ENCODE peak calls at places on chromosome 19, in five cellular contexts. One of them, this sample, is unnamed.

GRCh38 chr19:39154626-39155100 is 29.1 kb downstream of the PAK4 start:
- DNase-seq in tibial artery: no peak
- DNase-seq in cardiac muscle cell: no peak
- DNase-seq in SK-N-MC: no peak
- DNase-seq in adrenal gland: no peak
- DNase-seq in this sample: no peak

GRCh38 chr19:57947419-57948134 is at the start of gene ZNF256:
- DNase-seq in tibial artery: peak; percentile 92
- DNase-seq in cardiac muscle cell: peak; percentile 98
- DNase-seq in SK-N-MC: peak; percentile 74
- DNase-seq in adrenal gland: peak; percentile 96
- DNase-seq in this sample: peak; percentile 88

GRCh38 chr19:34778342-34778741 is 5.3 kb upstream of the ZNF599 start:
- DNase-seq in tibial artery: no peak
- DNase-seq in cardiac muscle cell: no peak
- DNase-seq in SK-N-MC: no peak
- DNase-seq in adrenal gland: no peak
- DNase-seq in this sample: no peak

GRCh38 chr19:29232315-29232852 is 19.4 kb upstream of the UQCRFS1 start:
- DNase-seq in tibial artery: no peak
- DNase-seq in cardiac muscle cell: no peak
- DNase-seq in SK-N-MC: no peak
- DNase-seq in adrenal gland: no peak
- DNase-seq in this sample: no peak

GRCh38 chr19:41999071-41999877 is 5.2 kb upstream of the ATP1A3 start:
- DNase-seq in tibial artery: no peak
- DNase-seq in cardiac muscle cell: peak; percentile 17
- DNase-seq in SK-N-MC: no peak
- DNase-seq in adrenal gland: no peak
- DNase-seq in this sample: peak; percentile 15

GRCh38 chr19:18663940-18664530 is 19.4 kb upstream of the CRTC1 start:
- DNase-seq in tibial artery: no peak
- DNase-seq in cardiac muscle cell: no peak
- DNase-seq in SK-N-MC: no peak
- DNase-seq in adrenal gland: peak; percentile 51
- DNase-seq in this sample: no peak

GRCh38 chr19:38891791-38892190 is 7.6 kb downstream of the SIRT2 start:
- DNase-seq in tibial artery: no peak
- DNase-seq in cardiac muscle cell: no peak
- DNase-seq in SK-N-MC: no peak
- DNase-seq in adrenal gland: no peak
- DNase-seq in this sample: peak; percentile 36

GRCh38 chr19:13781547-13781946 is 7.3 kb downstream of the C19orf53 start:
- DNase-seq in tibial artery: peak; percentile 87
- DNase-seq in cardiac muscle cell: peak; percentile 67
- DNase-seq in SK-N-MC: no peak
- DNase-seq in adrenal gland: peak; percentile 94
- DNase-seq in this sample: peak; percentile 33

GRCh38 chr19:45153339-45154063 is 7.3 kb downstream of the NKPD1 start:
- DNase-seq in tibial artery: no peak
- DNase-seq in cardiac muscle cell: peak; percentile 82
- DNase-seq in SK-N-MC: no peak
- DNase-seq in adrenal gland: peak; percentile 67
- DNase-seq in this sample: peak; percentile 74

GRCh38 chr19:18274303-18274775 is at the start of gene IQCN:
- DNase-seq in tibial artery: peak; percentile 39
- DNase-seq in cardiac muscle cell: no peak
- DNase-seq in SK-N-MC: no peak
- DNase-seq in adrenal gland: peak; percentile 70
- DNase-seq in this sample: no peak

GRCh38 chr19:5039642-5040543 is 71.0 kb downstream of the KDM4B start:
- DNase-seq in tibial artery: no peak
- DNase-seq in cardiac muscle cell: no peak
- DNase-seq in SK-N-MC: no peak
- DNase-seq in adrenal gland: no peak
- DNase-seq in this sample: no peak
- H3K27ac ChIP-seq in tibial artery: no peak overlapping the region
- H3K27ac ChIP-seq in cardiac muscle cell: no peak overlapping the region
- H3K27ac ChIP-seq in SK-N-MC: no peak overlapping the region
- H3K27ac ChIP-seq in adrenal gland: no peak overlapping the region
- H3K27ac ChIP-seq in this sample: no peak overlapping the region

GRCh38 chr19:37725181-37725580 is 5.6 kb upstream of the ZNF607 start:
- DNase-seq in tibial artery: no peak
- DNase-seq in cardiac muscle cell: no peak
- DNase-seq in SK-N-MC: no peak
- DNase-seq in adrenal gland: no peak
- DNase-seq in this sample: no peak

GRCh38 chr19:37716140-37716539 is 3.4 kb downstream of the ZNF607 start:
- DNase-seq in tibial artery: no peak
- DNase-seq in cardiac muscle cell: no peak
- DNase-seq in SK-N-MC: no peak
- DNase-seq in adrenal gland: no peak
- DNase-seq in this sample: no peak

GRCh38 chr19:37718357-37718756 is 1.2 kb downstream of the ZNF607 start:
- DNase-seq in tibial artery: no peak
- DNase-seq in cardiac muscle cell: peak; percentile 17
- DNase-seq in SK-N-MC: no peak
- DNase-seq in adrenal gland: no peak
- DNase-seq in this sample: no peak

GRCh38 chr19:37719111-37719926 is at the start of gene ZNF607:
- DNase-seq in tibial artery: peak; percentile 81
- DNase-seq in cardiac muscle cell: peak; percentile 96
- DNase-seq in SK-N-MC: peak; percentile 20
- DNase-seq in adrenal gland: peak; percentile 91
- DNase-seq in this sample: peak; percentile 34

DNA sequence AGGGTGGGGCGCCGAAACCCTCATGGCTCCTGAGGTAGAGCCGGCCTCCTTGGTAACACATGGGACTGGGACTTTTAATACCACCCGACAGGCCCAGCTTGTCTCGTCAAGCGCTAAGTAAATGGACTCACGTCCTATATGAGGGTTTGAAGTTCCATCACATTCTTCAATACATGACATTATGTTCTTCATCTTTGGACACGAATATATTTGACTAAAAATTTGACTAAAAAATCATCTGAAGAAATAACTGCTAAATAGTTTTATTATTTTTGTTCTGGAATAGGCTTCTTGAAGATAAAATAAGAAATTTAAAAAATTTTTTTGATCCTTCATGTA is 335 bp upstream of the ZNF607 start:
- DNase-seq in tibial artery: no peak
- DNase-seq in cardiac muscle cell: no peak
- DNase-seq in SK-N-MC: no peak
- DNase-seq in adrenal gland: no peak
- DNase-seq in this sample: no peak
- H3K27ac ChIP-seq in tibial artery: peak overlapping the region; percentile 83
- H3K27ac ChIP-seq in cardiac muscle cell: peak overlapping the region; percentile 72
- H3K27ac ChIP-seq in SK-N-MC: no peak overlapping the region
- H3K27ac ChIP-seq in adrenal gland: peak overlapping the region; percentile 15
- H3K27ac ChIP-seq in this sample: peak overlapping the region; percentile 85

DNA sequence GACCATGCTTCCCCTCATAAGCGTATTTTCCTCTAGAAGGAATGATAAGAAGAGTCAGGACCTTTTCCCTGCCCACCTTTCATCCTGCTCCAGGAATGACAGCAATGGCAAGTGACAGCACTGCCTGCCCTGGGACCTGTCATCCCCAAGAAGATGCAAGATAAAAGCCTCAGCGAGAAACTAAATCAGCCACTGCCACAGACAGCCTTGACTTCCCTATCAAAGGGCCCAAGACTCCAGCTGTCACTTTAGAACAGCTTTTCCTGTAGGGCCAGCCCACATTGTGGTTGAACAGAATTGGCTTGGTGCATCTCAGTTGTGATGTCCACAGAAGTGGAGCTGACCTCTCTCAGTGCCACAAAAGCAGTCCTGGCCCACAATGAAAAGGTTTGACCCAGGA is 1.1 kb downstream of the RAB8A start:
- DNase-seq in tibial artery: no peak
- DNase-seq in cardiac muscle cell: peak; percentile 32
- DNase-seq in SK-N-MC: no peak
- DNase-seq in adrenal gland: no peak
- DNase-seq in this sample: no peak
- H3K27ac ChIP-seq in tibial artery: peak overlapping the region; percentile 87
- H3K27ac ChIP-seq in cardiac muscle cell: peak overlapping the region; percentile 95
- H3K27ac ChIP-seq in SK-N-MC: no peak overlapping the region
- H3K27ac ChIP-seq in adrenal gland: no peak overlapping the region
- H3K27ac ChIP-seq in this sample: no peak overlapping the region

GRCh38 chr19:55082023-55082851 is 6.6 kb downstream of the EPS8L1 start:
- DNase-seq in tibial artery: no peak
- DNase-seq in cardiac muscle cell: no peak
- DNase-seq in SK-N-MC: peak; percentile 47
- DNase-seq in adrenal gland: peak; percentile 50
- DNase-seq in this sample: no peak

GRCh38 chr19:55080121-55080914 is 4.6 kb downstream of the EPS8L1 start:
- DNase-seq in tibial artery: no peak
- DNase-seq in cardiac muscle cell: peak; percentile 75
- DNase-seq in SK-N-MC: peak; percentile 56
- DNase-seq in adrenal gland: peak; percentile 59
- DNase-seq in this sample: no peak

GRCh38 chr19:55079400-55080038 is 3.9 kb downstream of the EPS8L1 start:
- DNase-seq in tibial artery: no peak
- DNase-seq in cardiac muscle cell: no peak
- DNase-seq in SK-N-MC: no peak
- DNase-seq in adrenal gland: no peak
- DNase-seq in this sample: no peak

GRCh38 chr19:55081773-55082022 is 6.0 kb downstream of the EPS8L1 start:
- DNase-seq in tibial artery: no peak
- DNase-seq in cardiac muscle cell: no peak
- DNase-seq in SK-N-MC: no peak
- DNase-seq in adrenal gland: no peak
- DNase-seq in this sample: no peak

DNA sequence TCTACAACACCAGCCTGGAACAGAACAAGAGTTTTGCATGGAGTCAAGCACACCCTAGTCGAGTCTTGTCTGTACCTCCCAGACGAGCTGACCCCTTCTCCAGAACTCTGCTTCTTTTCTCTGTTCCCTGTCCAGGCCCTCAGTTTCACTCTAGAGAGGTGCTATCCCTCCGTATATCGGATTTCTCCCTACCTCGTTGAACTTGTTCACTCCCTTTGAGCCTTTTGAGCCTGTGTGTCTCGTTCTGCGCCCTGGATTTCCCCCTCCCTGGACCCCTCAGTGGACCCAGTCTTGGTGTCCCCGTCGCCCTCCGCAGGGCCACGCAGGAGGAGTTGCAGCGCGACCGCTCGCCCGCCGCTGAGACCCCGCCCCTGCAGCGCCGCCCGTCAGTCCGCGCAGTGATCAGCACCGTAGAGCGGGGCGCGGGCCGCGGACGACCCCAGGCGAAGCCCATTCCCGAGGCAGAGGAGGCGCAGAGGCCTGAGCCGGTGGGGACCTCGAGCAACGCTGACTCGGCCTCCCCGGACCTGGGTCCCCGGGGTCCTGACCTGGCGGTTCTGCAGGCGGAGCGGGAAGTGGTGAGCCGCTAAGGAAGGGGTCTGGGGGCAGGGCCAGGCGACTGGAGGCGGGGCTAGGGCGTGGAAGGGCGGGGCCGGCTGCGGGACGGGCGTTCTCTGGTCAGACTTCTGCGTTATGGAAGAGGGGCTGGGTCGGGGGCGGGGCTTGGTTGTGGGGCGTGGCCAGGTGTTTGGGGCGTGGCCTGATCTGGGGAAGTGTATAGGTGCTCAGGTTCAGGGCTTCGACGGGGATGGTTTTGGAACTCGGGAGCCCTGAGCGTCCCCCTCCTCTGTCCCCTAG is 5.5 kb downstream of the EPS8L1 start:
- DNase-seq in tibial artery: no peak
- DNase-seq in cardiac muscle cell: peak; percentile 80
- DNase-seq in SK-N-MC: no peak
- DNase-seq in adrenal gland: peak; percentile 71
- DNase-seq in this sample: peak; percentile 43
- H3K27ac ChIP-seq in tibial artery: no peak overlapping the region
- H3K27ac ChIP-seq in cardiac muscle cell: no peak overlapping the region
- H3K27ac ChIP-seq in SK-N-MC: peak overlapping the region; percentile 67
- H3K27ac ChIP-seq in adrenal gland: no peak overlapping the region
- H3K27ac ChIP-seq in this sample: no peak overlapping the region

DNA sequence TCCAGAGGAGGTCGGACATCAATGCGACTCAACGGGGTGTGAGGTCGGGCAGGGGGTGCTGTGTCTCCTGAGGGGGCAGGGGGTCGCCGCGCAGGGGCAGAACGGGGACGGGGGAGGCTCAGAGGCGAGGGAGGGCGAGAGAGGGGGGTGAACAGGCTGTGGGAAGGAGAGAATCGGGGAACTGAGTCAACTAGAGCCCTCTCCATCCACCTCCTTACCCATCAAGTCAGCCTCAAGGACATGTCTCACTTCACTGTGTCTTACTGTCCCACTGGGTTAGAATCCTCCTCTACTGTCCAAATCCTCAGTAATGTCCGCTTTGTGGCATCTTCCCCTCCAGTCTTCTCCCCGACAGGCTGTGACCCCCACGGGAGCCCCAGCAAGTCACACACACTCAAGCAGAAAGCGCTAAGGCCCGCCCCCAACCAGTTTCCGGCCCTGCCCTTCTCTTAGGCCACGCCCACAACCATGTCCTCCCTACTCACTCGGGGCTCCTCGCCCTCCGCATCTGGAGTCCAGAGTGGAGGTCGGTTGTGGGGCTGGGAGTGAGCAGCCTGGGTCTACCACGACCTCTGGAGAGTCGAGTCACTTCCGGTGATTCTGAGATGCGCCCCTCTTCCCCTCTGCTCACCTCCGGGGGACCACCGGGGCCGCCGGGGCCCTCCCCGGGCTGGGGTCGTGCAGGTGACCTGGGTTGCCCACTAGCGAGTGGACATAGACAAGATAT is 9.3 kb downstream of the PLEKHA4 start:
- DNase-seq in tibial artery: no peak
- DNase-seq in cardiac muscle cell: no peak
- DNase-seq in SK-N-MC: no peak
- DNase-seq in adrenal gland: no peak
- DNase-seq in this sample: no peak
- H3K27ac ChIP-seq in tibial artery: no peak overlapping the region
- H3K27ac ChIP-seq in cardiac muscle cell: no peak overlapping the region
- H3K27ac ChIP-seq in SK-N-MC: no peak overlapping the region
- H3K27ac ChIP-seq in adrenal gland: no peak overlapping the region
- H3K27ac ChIP-seq in this sample: no peak overlapping the region

GRCh38 chr19:4264812-4265211 is 14.3 kb upstream of the SHD start:
- DNase-seq in tibial artery: no peak
- DNase-seq in cardiac muscle cell: no peak
- DNase-seq in SK-N-MC: no peak
- DNase-seq in adrenal gland: no peak
- DNase-seq in this sample: no peak
- H3K27ac ChIP-seq in tibial artery: no peak overlapping the region
- H3K27ac ChIP-seq in cardiac muscle cell: no peak overlapping the region
- H3K27ac ChIP-seq in SK-N-MC: no peak overlapping the region
- H3K27ac ChIP-seq in adrenal gland: no peak overlapping the region
- H3K27ac ChIP-seq in this sample: no peak overlapping the region

GRCh38 chr19:30685601-30686000 is 313.4 kb downstream of the ZNF536 start:
- DNase-seq in tibial artery: no peak
- DNase-seq in cardiac muscle cell: no peak
- DNase-seq in SK-N-MC: no peak
- DNase-seq in adrenal gland: no peak
- DNase-seq in this sample: no peak

GRCh38 chr19:30688696-30689095 is 316.5 kb downstream of the ZNF536 start:
- DNase-seq in tibial artery: no peak
- DNase-seq in cardiac muscle cell: no peak
- DNase-seq in SK-N-MC: no peak
- DNase-seq in adrenal gland: no peak
- DNase-seq in this sample: no peak

GRCh38 chr19:30686911-30687566 is 314.9 kb downstream of the ZNF536 start:
- DNase-seq in tibial artery: no peak
- DNase-seq in cardiac muscle cell: peak; percentile 55
- DNase-seq in SK-N-MC: no peak
- DNase-seq in adrenal gland: no peak
- DNase-seq in this sample: no peak

GRCh38 chr19:30684613-30685012 is 312.4 kb downstream of the ZNF536 start:
- DNase-seq in tibial artery: no peak
- DNase-seq in cardiac muscle cell: no peak
- DNase-seq in SK-N-MC: no peak
- DNase-seq in adrenal gland: no peak
- DNase-seq in this sample: no peak

GRCh38 chr19:30686252-30686762 is 314.1 kb downstream of the ZNF536 start:
- DNase-seq in tibial artery: no peak
- DNase-seq in cardiac muscle cell: no peak
- DNase-seq in SK-N-MC: peak; percentile 82
- DNase-seq in adrenal gland: no peak
- DNase-seq in this sample: no peak
- H3K27ac ChIP-seq in tibial artery: no peak overlapping the region
- H3K27ac ChIP-seq in cardiac muscle cell: no peak overlapping the region
- H3K27ac ChIP-seq in SK-N-MC: peak overlapping the region; percentile 99
- H3K27ac ChIP-seq in adrenal gland: no peak overlapping the region
- H3K27ac ChIP-seq in this sample: no peak overlapping the region

This sample was measured in caudate nucleus.